ENCODE peak calls at places on chromosome 22, in six cellular contexts. S, Z, D, H, K and V are unnamed samples.

GRCh38 chr22:37804886-37805857 is 2.6 kb upstream of the GCAT start:
- DNase-seq in S (peak; percentile 85), Z (peak; percentile 82), D (no peak), H (peak; percentile 58), K (peak; percentile 70), V (peak; percentile 76)

GRCh38 chr22:24968066-24968561 is 15.6 kb downstream of the KIAA1671 start:
- DNase-seq in S (peak; percentile 47), Z (no peak), D (no peak), H (no peak), K (no peak), V (no peak)

GRCh38 chr22:48535868-48536690 is 1291.6 kb downstream of the BRD1 start:
- DNase-seq in S (no peak), Z (no peak), D (no peak), H (no peak), K (no peak), V (no peak)

GRCh38 chr22:36256474-36256873 is 3.5 kb downstream of the APOL1 start:
- DNase-seq in S (no peak), Z (no peak), D (no peak), H (no peak), K (peak; percentile 55), V (no peak)

GRCh38 chr22:25210831-25211230 is 8.6 kb upstream of the CRYBB2 start:
- DNase-seq in S (no peak), Z (no peak), D (no peak), H (no peak), K (no peak), V (no peak)

GRCh38 chr22:50694099-50694498 is 21.5 kb downstream of the SHANK3 start:
- DNase-seq in S (peak; percentile 32), Z (no peak), D (no peak), H (peak; percentile 35), K (peak; percentile 25), V (no peak)

GRCh38 chr22:22770881-22771280 is 116.7 kb upstream of the IGLL5 start:
- DNase-seq in S (no peak), Z (no peak), D (no peak), H (no peak), K (no peak), V (no peak)

GRCh38 chr22:47504962-47505361 is 742.5 kb downstream of the TBC1D22A start:
- DNase-seq in S (no peak), Z (no peak), D (no peak), H (no peak), K (no peak), V (no peak)

GRCh38 chr22:35051791-35052190 is 14.2 kb upstream of the ISX start:
- DNase-seq in S (no peak), Z (no peak), D (no peak), H (peak; percentile 73), K (no peak), V (no peak)

GRCh38 chr22:42436402-42436801 is 4.2 kb upstream of the NFAM1 start:
- DNase-seq in S (no peak), Z (no peak), D (no peak), H (no peak), K (no peak), V (no peak)

GRCh38 chr22:23431337-23432072 is 148.6 kb downstream of the IGLL1 start:
- DNase-seq in S (no peak), Z (no peak), D (no peak), H (no peak), K (no peak), V (no peak)

GRCh38 chr22:22479999-22480532 is 28.5 kb downstream of the ZNF280B start:
- DNase-seq in S (no peak), Z (no peak), D (no peak), H (no peak), K (peak; percentile 51), V (no peak)

GRCh38 chr22:20430101-20430640 is 7.5 kb downstream of the SCARF2 start:
- DNase-seq in S (no peak), Z (no peak), D (no peak), H (no peak), K (no peak), V (peak; percentile 52)

GRCh38 chr22:42648368-42649260 is 578 bp downstream of the CYB5R3 start:
- DNase-seq in S (peak; percentile 43), Z (no peak), D (no peak), H (peak; percentile 62), K (no peak), V (peak; percentile 75)

GRCh38 chr22:48718818-48719500 is 1108.7 kb downstream of the BRD1 start:
- DNase-seq in S (no peak), Z (no peak), D (no peak), H (no peak), K (no peak), V (no peak)

GRCh38 chr22:20956258-20957117 is 10.6 kb upstream of the AIFM3 start:
- DNase-seq in S (peak; percentile 20), Z (no peak), D (no peak), H (no peak), K (peak; percentile 25), V (no peak)

GRCh38 chr22:43391306-43391705 is 20.5 kb upstream of the MPPED1 start:
- DNase-seq in S (no peak), Z (no peak), D (no peak), H (no peak), K (no peak), V (no peak)

GRCh38 chr22:33240901-33241300 is 182.7 kb upstream of the SYN3 start:
- DNase-seq in S (no peak), Z (no peak), D (no peak), H (peak; percentile 31), K (no peak), V (no peak)

GRCh38 chr22:23353004-23353403 is 172.7 kb downstream of the BCR start:
- DNase-seq in S (no peak), Z (no peak), D (no peak), H (no peak), K (no peak), V (no peak)

GRCh38 chr22:50270302-50271010 is at the start of gene MAPK11:
- DNase-seq in S (peak; percentile 72), Z (peak; percentile 67), D (no peak), H (peak; percentile 77), K (peak; percentile 61), V (peak; percentile 85)

GRCh38 chr22:20437253-20438065 is at the start of gene SCARF2:
- DNase-seq in S (peak; percentile 44), Z (peak; percentile 60), D (no peak), H (no peak), K (peak; percentile 62), V (peak; percentile 40)

GRCh38 chr22:29260601-29261315 is 7.0 kb downstream of the RHBDD3 start:
- DNase-seq in S (peak; percentile 10), Z (no peak), D (no peak), H (no peak), K (no peak), V (peak; percentile 30)

GRCh38 chr22:29258407-29259252 is 9.2 kb downstream of the RHBDD3 start:
- DNase-seq in S (no peak), Z (no peak), D (no peak), H (no peak), K (no peak), V (no peak)

GRCh38 chr22:29257751-29258181 is 10.0 kb downstream of the RHBDD3 start:
- DNase-seq in S (no peak), Z (no peak), D (no peak), H (no peak), K (no peak), V (no peak)

GRCh38 chr22:29260031-29260560 is 7.7 kb downstream of the RHBDD3 start:
- DNase-seq in S (no peak), Z (no peak), D (no peak), H (no peak), K (no peak), V (no peak)

GRCh38 chr22:29259253-29259899 is 8.4 kb downstream of the RHBDD3 start:
- DNase-seq in S (no peak), Z (no peak), D (no peak), H (no peak), K (no peak), V (peak; percentile 37)
- TF ChIP-seq CTCF in S (no peak), Z (no peak), D (no peak), H (no peak), K (no peak), V (no peak)

DNA sequence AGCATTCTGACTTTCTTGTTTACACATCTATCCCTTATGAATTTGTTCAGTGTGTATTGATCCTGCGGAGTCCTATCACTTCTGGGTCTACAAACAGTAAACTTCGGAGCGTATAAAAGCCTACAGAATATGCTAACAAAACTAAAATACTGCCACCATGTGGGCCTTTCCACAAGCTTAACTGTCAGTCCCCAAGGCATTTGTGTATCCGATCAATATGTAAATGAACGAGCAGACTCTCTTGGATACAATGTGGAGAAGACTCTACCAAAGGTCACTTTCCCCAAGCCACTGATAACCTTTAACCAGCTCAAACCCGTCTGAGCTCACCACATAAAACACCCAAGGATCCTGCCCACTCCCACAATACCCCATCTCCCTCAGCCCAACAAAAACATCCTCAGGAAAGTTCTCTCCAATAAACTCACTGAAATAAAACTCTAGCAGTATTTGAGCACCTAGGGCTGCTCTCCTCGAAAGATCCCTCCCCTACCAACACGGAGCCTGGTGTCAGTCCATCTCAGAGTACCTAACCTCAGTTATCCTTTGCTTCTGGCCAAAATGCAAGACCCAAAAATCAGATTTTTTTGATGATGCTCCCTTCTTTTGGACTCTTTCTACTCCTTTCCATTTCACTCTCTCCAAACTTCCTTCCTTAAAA is 17.8 kb downstream of the ADA2 start:
- DNase-seq in S (peak; percentile 35), Z (no peak), D (no peak), H (no peak), K (peak; percentile 18), V (no peak)
- TF ChIP-seq CTCF in S (peak; percentile 18), Z (peak; percentile 49), D (no peak), H (no peak), K (peak; percentile 12), V (no peak)

GRCh38 chr22:45316796-45317526 is 7.2 kb downstream of the FAM118A start:
- DNase-seq in S (no peak), Z (no peak), D (no peak), H (no peak), K (no peak), V (no peak)
- TF ChIP-seq CTCF in S (no peak), Z (no peak), D (no peak), H (no peak), K (no peak), V (no peak)

DNA sequence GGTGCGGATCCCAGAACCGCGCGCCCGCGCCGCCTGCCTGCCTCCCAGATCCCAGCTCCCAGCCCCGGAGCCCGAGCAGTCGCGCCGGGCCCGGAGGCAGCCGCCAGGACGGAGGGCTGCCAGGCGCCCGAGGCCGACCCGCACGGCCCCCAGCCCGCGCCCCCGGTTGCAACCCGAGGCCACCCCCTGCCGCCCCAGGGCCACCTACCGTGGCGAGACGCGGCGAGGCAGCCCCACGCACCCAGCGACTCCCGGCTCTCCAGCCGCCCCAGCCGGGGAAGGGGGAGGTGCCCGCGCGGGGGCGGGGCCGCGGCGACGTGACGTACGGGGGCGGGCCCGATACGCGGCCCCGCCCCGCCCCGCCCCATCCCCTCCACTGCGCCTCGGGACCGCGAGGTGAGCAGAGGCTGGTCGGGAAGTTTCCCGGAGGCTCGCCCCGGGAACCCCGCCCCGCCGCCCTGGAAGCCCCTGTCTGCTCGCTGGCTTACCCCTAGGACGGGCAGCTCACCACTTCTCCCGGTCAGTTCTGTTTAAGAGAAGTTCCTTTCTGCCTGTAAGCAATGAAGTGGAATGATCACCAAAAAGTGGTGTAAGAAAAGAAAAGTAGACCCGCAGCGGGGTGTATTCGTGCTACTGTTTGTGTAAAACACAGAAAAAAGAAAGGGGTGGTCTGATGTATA is at the start of gene TPST2:
- DNase-seq in S (peak; percentile 68), Z (peak; percentile 70), D (no peak), H (peak; percentile 90), K (peak; percentile 65), V (peak; percentile 92)
- TF ChIP-seq CTCF in S (no peak), Z (no peak), D (no peak), H (no peak), K (no peak), V (no peak)